ENCODE peak calls at places on chromosomes 7 and 10, in six cellular contexts. U is H7, V is uterus, P is AG09309, Q is AG04450, I is foreskin fibroblast. H is an unnamed sample.

GRCh38 chr10:132602610-132603009 is 65.0 kb downstream of the INPP5A start:
- DNase-seq in Q (no peak), U (no peak), I (no peak), V (no peak), P (no peak), H (no peak)

GRCh38 chr10:124559372-124560132 is 97.9 kb downstream of the LHPP start:
- DNase-seq in V (no peak), U (peak), I (no peak), Q (no peak), P (no peak), H (no peak)

GRCh38 chr10:132677905-132678298 is 108.0 kb downstream of the NKX6-2 start:
- DNase-seq in I (no peak), V (peak), P (no peak), U (no peak), Q (no peak), H (no peak)

GRCh38 chr7:45703373-45703821 is 129.2 kb downstream of the ADCY1 start:
- DNase-seq in V (peak), Q (no peak), I (no peak), U (no peak), P (no peak), H (no peak)

GRCh38 chr10:117609095-117609821 is 66.7 kb downstream of the EMX2 start:
- DNase-seq in I (peak), U (no peak), P (no peak), V (peak), Q (no peak), H (no peak)

GRCh38 chr10:7792541-7792940 is 4.6 kb downstream of the ATP5F1C start:
- DNase-seq in P (no peak), U (no peak), V (no peak), Q (no peak), I (no peak), H (no peak)

GRCh38 chr7:5696346-5697100 is 84.9 kb downstream of the RNF216 start:
- DNase-seq in U (no peak), I (no peak), P (no peak), Q (no peak), V (peak), H (no peak)

GRCh38 chr10:132541601-132542011 is 4.0 kb downstream of the INPP5A start:
- DNase-seq in Q (no peak), P (no peak), U (peak), I (no peak), V (no peak), H (no peak)

GRCh38 chr10:98555011-98555619 is 108.4 kb upstream of the HPS1 start:
- DNase-seq in P (no peak), V (no peak), U (no peak), Q (no peak), I (no peak), H (no peak)

GRCh38 chr7:76423666-76424412 is 911 bp upstream of the ZP3 start:
- DNase-seq in I (no peak), Q (no peak), V (no peak), P (no peak), U (peak), H (no peak)

GRCh38 chr10:91923371-91924211 is at the start of gene BTAF1:
- DNase-seq in U (peak), I (peak), Q (peak), P (peak), V (peak), H (peak)

GRCh38 chr10:43313901-43314300 is 47.0 kb upstream of the RASGEF1A start:
- DNase-seq in U (no peak), P (no peak), V (no peak), Q (no peak), I (no peak), H (no peak)

GRCh38 chr7:80288175-80289122 is 153.8 kb downstream of the GNAI1 start:
- DNase-seq in U (no peak), I (peak), V (no peak), Q (no peak), P (peak), H (no peak)

GRCh38 chr10:30172663-30173062 is 113.3 kb upstream of the JCAD start:
- DNase-seq in Q (no peak), V (no peak), P (peak), U (no peak), I (no peak), H (no peak)

GRCh38 chr7:100088095-100088620 is 611 bp upstream of the COPS6 start:
- DNase-seq in P (no peak), V (no peak), I (no peak), U (no peak), Q (no peak), H (no peak)

DNA sequence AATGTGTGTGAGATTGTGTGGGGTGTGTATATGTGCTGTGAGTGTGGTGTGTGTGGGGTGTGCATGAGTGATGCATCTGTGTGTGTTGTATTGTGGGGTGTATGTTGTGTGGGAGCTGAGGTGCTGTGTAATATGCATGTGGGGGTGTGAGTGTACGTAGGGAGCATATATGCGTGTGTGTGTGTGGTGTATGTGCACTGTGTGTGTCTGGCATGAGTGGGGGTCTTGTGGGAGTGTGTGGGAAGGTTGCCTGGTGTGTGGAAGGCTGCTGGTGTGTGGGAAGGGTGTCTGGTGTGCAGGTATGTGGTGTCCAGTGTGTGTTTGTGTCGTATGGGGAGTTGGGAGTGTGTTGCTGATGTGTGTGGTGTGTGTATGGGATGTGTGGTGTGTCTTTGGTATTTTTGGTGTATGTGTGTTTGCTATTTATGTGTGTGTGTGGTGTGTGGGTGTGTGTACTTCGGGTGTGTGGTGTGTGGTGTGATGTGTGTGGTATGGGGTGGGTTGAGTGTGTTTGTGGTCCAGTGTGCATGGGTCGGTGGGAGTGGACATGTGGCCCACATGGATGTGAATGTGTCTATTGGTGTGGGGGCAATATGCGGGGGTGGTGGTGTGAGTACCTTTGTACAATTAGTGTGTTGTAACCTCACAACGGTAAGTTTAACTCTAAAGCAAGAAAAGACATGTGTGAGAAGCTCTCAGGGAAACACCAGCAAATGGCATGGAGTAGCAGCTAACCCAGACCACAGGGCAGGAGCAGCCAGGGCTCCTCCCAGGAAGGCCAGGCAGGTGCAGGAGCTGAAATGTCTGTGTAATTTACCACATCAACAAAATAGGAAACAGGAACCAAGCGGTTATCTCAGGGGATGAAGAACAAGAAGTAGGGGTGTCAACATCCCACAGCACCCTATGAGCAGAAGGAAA is 11.8 kb downstream of the ANTXRL start:
- DNase-seq in I (no peak), P (no peak), Q (no peak), U (no peak), V (no peak), H (no peak)
- H3K4me3 ChIP-seq in I (no peak), P (no peak), Q (no peak), U (no peak), V (no peak), H (no peak)

GRCh38 chr10:14327535-14327934 is 3.2 kb downstream of the FRMD4A start:
- DNase-seq in P (no peak), V (no peak), Q (no peak), I (no peak), U (no peak), H (peak)

GRCh38 chr10:14330390-14331071 is at the start of gene FRMD4A:
- DNase-seq in I (no peak), P (no peak), U (peak), V (no peak), Q (no peak), H (no peak)

GRCh38 chr10:14326581-14326980 is 4.1 kb downstream of the FRMD4A start:
- DNase-seq in U (no peak), I (no peak), Q (no peak), P (no peak), V (no peak), H (no peak)

GRCh38 chr10:14329609-14330246 is 996 bp downstream of the FRMD4A start:
- DNase-seq in Q (no peak), I (no peak), P (no peak), V (no peak), U (peak), H (no peak)

DNA sequence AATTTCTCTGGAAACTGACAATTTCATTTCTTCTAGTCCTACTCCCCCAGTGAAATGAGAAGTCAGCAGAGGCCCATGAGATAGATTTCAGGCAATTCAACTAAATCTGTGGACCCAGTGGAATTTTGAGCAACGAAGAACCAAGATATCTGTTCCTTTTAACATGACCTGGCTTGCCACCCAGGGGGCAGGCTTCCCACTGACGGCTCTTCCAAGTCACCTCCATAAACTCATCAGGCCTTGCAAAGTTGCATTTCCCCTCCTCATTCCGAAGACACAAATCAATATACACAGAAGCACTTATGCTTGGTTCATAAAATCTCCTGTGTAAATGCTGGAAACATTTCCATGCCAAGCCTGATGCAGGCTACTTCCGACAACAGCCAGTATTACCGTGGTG is 1.8 kb downstream of the FRMD4A start:
- DNase-seq in P (no peak), V (no peak), U (peak), I (no peak), Q (no peak), H (no peak)
- H3K4me3 ChIP-seq in P (no peak), V (no peak), U (no peak), I (no peak), Q (no peak), H (no peak)

DNA sequence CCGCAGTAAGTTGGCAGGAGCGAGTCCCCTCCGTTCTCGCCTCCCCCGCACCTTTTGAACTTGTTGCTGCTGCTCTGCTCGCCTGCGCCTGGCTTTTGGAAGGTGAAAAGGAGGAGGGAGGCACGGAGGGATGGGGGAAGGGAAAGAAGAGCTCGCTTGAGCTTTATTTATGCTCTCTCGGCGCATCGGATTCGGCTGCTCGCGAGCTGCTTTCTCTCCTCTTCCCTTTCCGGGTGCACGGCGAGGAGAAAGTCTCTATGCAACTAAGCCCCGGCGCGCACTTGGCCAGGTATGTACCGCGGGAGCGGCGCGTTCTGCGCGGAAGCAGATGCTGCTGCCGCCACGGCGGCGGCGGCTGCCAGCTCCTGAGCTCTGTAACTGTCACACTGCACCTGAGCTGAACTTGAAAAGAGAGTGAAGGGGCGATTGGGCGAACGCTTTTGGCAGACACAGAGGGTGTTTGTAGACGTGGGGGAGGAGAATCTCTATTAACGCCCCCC is 551 bp downstream of the KCND2 start:
- DNase-seq in I (no peak), P (no peak), V (peak), Q (no peak), U (peak), H (no peak)
- H3K4me3 ChIP-seq in I (peak), P (peak), V (peak), Q (peak), U (peak), H (no peak)

GRCh38 chr10:73211106-73211811 is 35.8 kb downstream of the DNAJC9 start:
- DNase-seq in Q (no peak), V (no peak), U (no peak), I (no peak), P (no peak), H (no peak)
- H3K4me3 ChIP-seq in Q (no peak), V (no peak), U (no peak), I (no peak), P (no peak), H (no peak)

GRCh38 chr10:97016728-97017473 is 168.9 kb downstream of the SLIT1 start:
- DNase-seq in Q (no peak), P (no peak), V (no peak), U (peak), I (no peak), H (no peak)

GRCh38 chr10:97015199-97015693 is 170.5 kb downstream of the SLIT1 start:
- DNase-seq in V (no peak), P (no peak), Q (no peak), I (no peak), U (no peak), H (no peak)

GRCh38 chr10:97018251-97019212 is 167.2 kb downstream of the SLIT1 start:
- DNase-seq in V (no peak), I (no peak), Q (no peak), P (no peak), U (peak), H (no peak)

GRCh38 chr10:97019213-97019844 is 166.4 kb downstream of the SLIT1 start:
- DNase-seq in Q (no peak), U (no peak), I (no peak), P (no peak), V (no peak), H (no peak)

GRCh38 chr10:97017474-97017903 is 168.3 kb downstream of the SLIT1 start:
- DNase-seq in I (no peak), V (no peak), P (no peak), U (peak), Q (no peak), H (no peak)
- H3K4me3 ChIP-seq in I (no peak), V (no peak), P (no peak), U (no peak), Q (no peak), H (no peak)

GRCh38 chr7:879093-879492 is 2.7 kb downstream of the GET4 start:
- DNase-seq in U (no peak), Q (no peak), P (no peak), V (no peak), I (no peak), H (no peak)
- H3K4me3 ChIP-seq in U (no peak), Q (no peak), P (no peak), V (no peak), I (no peak), H (no peak)

DNA sequence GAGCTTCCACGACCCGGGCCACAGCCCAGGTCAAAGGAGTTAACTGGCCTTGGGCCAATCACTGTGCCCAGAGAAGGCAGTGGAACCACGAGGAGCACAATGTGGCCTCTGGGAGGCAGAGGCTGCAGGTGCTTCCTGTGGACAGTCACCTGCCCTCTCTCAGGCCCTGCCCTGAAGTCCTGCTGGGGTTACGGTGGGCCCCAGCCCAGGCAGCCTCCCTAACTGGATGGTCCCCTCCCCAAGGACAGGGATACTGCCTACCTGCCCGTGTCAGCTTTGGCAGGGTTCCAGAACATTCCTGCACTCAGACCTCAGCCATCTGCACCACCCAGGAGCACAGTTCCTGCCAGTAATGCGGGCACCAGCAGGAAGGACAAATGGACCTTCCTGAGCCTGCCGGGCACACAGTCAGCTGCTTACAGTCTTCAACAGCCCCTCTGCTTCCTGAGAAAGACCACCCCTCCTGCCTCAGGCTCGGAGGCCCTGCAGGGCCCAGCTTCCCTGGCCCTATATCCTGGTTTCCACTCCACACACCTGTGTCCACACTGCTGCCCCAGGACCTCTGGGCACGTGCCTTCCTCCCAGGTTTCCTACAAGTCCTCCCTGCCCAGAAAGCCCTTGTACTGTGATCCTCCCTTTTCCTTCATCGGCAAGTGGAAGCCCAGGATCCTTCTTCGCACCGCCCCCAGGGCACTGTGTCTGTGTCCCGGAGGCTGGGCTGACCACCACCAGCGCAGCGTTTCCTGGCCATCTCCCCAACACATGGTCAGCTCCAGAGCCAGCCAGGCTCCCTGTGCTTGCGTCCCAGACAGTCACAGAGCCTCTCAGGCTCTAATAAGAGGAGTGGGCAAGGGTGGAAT is 23.3 kb downstream of the WDR86 start:
- DNase-seq in P (no peak), Q (no peak), V (no peak), I (no peak), U (no peak), H (no peak)
- H3K4me3 ChIP-seq in P (no peak), Q (no peak), V (no peak), I (no peak), U (no peak), H (no peak)

GRCh38 chr7:94446308-94446707 is 51.6 kb downstream of the COL1A2 start:
- DNase-seq in P (no peak), I (no peak), Q (no peak), U (no peak), V (no peak), H (no peak)
- H3K4me3 ChIP-seq in P (no peak), I (no peak), Q (no peak), U (no peak), V (no peak), H (no peak)

DNA sequence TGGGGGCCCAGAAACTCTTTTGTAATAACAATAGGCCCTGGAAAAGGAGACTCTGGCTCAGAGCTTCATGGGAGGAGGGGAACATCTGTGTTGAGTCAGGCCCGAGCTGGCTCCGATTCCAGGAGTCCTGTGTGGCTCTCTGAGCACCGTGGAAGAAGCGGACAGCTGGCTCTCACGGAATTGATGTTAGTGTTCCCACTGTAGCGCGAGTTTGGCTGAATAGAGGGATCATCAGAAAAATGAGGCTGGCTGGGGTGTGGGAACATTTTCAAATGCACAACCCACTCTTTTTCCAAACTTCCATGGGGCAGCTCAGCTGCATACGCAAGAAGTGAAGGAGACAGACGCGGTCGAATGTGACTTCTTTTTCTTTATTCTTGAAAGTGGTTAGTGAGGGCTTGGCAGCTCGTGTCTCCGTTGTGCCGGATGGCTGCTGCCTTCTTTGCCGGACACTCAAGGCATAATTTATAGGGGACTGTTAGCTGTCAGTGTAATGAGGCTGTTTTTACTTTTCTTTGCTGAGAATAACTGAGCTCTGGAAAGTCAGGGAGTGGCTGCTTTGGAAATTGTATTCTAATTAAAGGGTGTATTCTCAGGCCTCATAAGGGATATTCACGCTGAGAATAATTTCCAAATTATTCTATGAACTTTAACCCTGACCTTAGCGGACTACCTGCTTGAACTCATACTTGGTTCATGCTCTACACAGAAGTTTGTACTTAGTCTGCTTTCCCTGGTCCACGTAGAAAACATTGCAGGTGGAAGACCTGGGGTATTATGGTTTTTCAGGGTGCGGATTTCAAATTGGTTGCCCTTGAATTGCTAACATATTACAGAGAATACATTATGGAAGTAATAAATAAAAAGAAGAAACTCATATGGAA is 23.1 kb downstream of the MDFIC start:
- DNase-seq in P (peak), Q (peak), U (no peak), I (peak), V (peak), H (peak)
- H3K4me3 ChIP-seq in P (peak), Q (peak), U (no peak), I (peak), V (peak), H (peak)

DNA sequence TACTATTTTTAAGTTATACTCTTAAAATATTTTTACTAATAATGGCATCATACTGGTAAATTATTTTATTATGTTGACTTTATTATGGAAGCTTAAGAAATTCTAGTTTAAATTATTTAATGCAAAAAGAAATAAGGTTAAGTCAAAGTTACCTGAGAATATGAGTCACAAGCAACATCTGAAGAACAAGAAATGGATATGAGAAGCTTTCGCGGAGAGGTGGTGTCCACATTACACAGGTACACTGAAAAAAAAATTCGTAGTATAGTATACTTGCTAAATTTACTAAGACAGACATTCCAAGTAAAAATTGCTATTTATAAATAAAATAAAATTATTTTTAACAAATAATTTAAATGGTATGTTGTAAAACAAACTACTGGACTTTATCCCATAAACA is 143.8 kb downstream of the AVL9 start:
- DNase-seq in I (no peak), Q (no peak), V (no peak), U (no peak), P (no peak), H (no peak)
- H3K4me3 ChIP-seq in I (no peak), Q (no peak), V (no peak), U (no peak), P (no peak), H (no peak)